ENCODE peak calls at places on chromosomes 11 and 22, in four cellular contexts. R is upper lobe of right lung, Z is heart left ventricle, I is neural progenitor cell. E is an unnamed sample.

GRCh38 chr11:70491696-70492472 is 93.6 kb downstream of the CTTN start:
- DNase-seq in Z (peak; percentile 14), R (peak; percentile 57), I (no peak), E (no peak)

GRCh38 chr22:17083255-17083654 is 1.5 kb upstream of the IL17RA start:
- DNase-seq in I (no peak), Z (no peak), R (no peak), E (no peak)

GRCh38 chr22:25098445-25099081 is 101.1 kb upstream of the CRYBB3 start:
- DNase-seq in Z (no peak), I (peak; percentile 56), R (no peak), E (no peak)

GRCh38 chr22:37499006-37499707 is 13.0 kb upstream of the MFNG start:
- DNase-seq in I (no peak), R (no peak), Z (no peak), E (no peak)

GRCh38 chr11:87536565-87536964 is 498.8 kb downstream of the TMEM135 start:
- DNase-seq in R (no peak), Z (no peak), I (no peak), E (no peak)

GRCh38 chr11:110473666-110474065 is 43.9 kb downstream of the FDX1 start:
- DNase-seq in Z (no peak), R (no peak), I (no peak), E (no peak)

GRCh38 chr22:31275018-31275417 is 17.3 kb downstream of the PIK3IP1 start:
- DNase-seq in I (no peak), R (no peak), Z (no peak), E (no peak)

GRCh38 chr22:43227231-43227630 is 40.3 kb upstream of the TTLL12 start:
- DNase-seq in I (no peak), Z (no peak), R (no peak), E (no peak)

GRCh38 chr22:30519842-30520425 is 14.4 kb upstream of the SEC14L4 start:
- DNase-seq in I (no peak), R (no peak), Z (no peak), E (no peak)

GRCh38 chr11:61297741-61298140 is 2.6 kb upstream of the VWCE start:
- DNase-seq in I (no peak), R (no peak), Z (peak; percentile 60), E (no peak)

GRCh38 chr11:5476184-5476819 is 12.2 kb upstream of the OR52D1 start:
- DNase-seq in R (no peak), Z (no peak), I (peak; percentile 73), E (peak; percentile 47)

GRCh38 chr11:10752061-10752460 is 1.0 kb downstream of the CTR9 start:
- DNase-seq in I (no peak), R (no peak), Z (no peak), E (no peak)

GRCh38 chr11:27423125-27423524 is 49.5 kb downstream of the LGR4 start:
- DNase-seq in Z (peak; percentile 56), I (peak; percentile 55), R (no peak), E (no peak)

GRCh38 chr22:26564672-26565071 is 25.3 kb downstream of the TPST2 start:
- DNase-seq in Z (no peak), R (no peak), I (no peak), E (no peak)

GRCh38 chr11:36091256-36091811 is 147.5 kb downstream of the LDLRAD3 start:
- DNase-seq in R (no peak), I (no peak), Z (no peak), E (no peak)

GRCh38 chr11:111185259-111185658 is 60.3 kb upstream of the POU2AF2 start:
- DNase-seq in Z (no peak), R (no peak), I (no peak), E (no peak)

GRCh38 chr22:40190501-40190900 is 12.8 kb downstream of the TNRC6B start:
- DNase-seq in I (no peak), Z (peak; percentile 63), R (no peak), E (no peak)
- H3K4me3 ChIP-seq in I (no peak overlapping the region), Z (no peak overlapping the region), R (no peak overlapping the region), E (no peak overlapping the region)

DNA sequence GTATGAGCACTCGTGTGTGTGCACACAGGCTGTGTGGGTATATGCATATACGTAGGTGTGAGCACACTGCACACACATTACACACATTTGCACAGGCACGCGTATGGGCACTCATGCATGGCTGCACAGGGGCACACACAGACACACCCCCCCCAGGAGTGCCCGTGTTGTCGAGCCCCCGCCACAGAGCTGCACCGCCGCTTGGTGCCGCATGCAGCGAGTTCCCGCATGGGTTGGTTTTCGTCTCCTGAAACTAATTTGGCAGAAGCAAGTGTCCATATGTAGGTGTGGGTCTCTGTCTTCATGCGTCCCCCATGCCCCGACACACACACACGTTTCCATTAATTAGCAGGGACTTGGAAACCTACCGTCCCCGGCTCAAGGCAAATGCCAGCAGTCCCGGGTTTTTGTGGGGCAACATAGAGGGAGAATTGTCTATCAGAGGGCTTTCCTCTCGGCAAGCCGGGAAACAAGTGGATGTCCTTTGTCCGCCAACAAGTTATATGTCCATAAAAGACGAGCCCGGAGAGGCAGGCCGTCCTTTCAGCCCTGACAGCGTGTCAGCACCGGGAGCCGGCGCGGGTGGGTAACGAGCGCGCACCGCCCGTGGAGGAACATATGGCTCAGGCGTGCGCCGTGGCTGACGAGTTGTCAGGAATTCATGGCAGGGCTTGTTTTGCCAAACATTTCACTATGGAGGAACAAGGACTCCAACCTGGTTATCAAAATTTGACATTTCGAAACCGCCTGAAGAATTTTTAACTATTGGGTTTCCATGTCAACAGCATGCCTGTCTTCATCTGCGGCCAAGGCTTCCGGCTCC is 1291.6 kb downstream of the BRD1 start:
- DNase-seq in I (no peak), Z (no peak), R (no peak), E (no peak)
- H3K9me3 ChIP-seq in I (no peaks in the 10 kb centered on the region), Z (no peaks in the 10 kb centered on the region), R (no peaks in the 10 kb centered on the region), E (no peaks in the 10 kb centered on the region)

GRCh38 chr11:76667271-76667818 is 3.2 kb downstream of the LRRC32 start:
- DNase-seq in R (peak; percentile 27), Z (peak; percentile 15), I (no peak), E (no peak)

GRCh38 chr11:76666830-76667229 is 3.7 kb downstream of the LRRC32 start:
- DNase-seq in I (no peak), Z (no peak), R (peak; percentile 6), E (no peak)

GRCh38 chr11:76668362-76669155 is 2.0 kb downstream of the LRRC32 start:
- DNase-seq in R (peak; percentile 39), Z (peak; percentile 23), I (no peak), E (peak; percentile 18)

GRCh38 chr11:76666408-76666807 is 4.1 kb downstream of the LRRC32 start:
- DNase-seq in Z (peak; percentile 75), R (peak; percentile 65), I (peak; percentile 74), E (peak; percentile 24)

GRCh38 chr11:76667856-76668255 is 2.7 kb downstream of the LRRC32 start:
- DNase-seq in Z (peak; percentile 29), I (no peak), R (peak; percentile 38), E (no peak)
- H3K4me3 ChIP-seq in Z (peak overlapping the region; percentile 76), I (no peak overlapping the region), R (peak overlapping the region; percentile 44), E (no peak overlapping the region)

GRCh38 chr11:42345933-42346332 is 886.5 kb upstream of the LRRC4C start:
- DNase-seq in R (no peak), Z (no peak), I (no peak), E (no peak)

GRCh38 chr11:42344204-42344792 is 884.8 kb upstream of the LRRC4C start:
- DNase-seq in I (no peak), R (no peak), Z (no peak), E (peak; percentile 40)
- H3K9me3 ChIP-seq in I (no peaks in the 10 kb centered on the region), R (no peaks in the 10 kb centered on the region), Z (no peaks in the 10 kb centered on the region), E (peaks cover 6% of the 10 kb centered on the region)

E was measured in mucosa of descending colon.